ENCODE peak calls at places on chromosomes 7 and 10, in nine cellular contexts. P is tibial nerve, X is fibroblast of lung, H is A549, G is nephron progenitor cell, T is GM13977, W is Caco-2, N is fibroblast of the aortic adventitia, V is endodermal cell. E is an unnamed sample.

GRCh38 chr10:27884185-27884630 is 114.7 kb downstream of the ODAD2 start:
- DNase-seq in W (no peak), T (no peak), N (no peak), H (no peak), V (no peak), P (no peak), X (no peak), G (no peak), E (no peak)

GRCh38 chr7:94509879-94510581 is 421 bp downstream of the CASD1 start:
- DNase-seq in N (peak), H (peak), W (peak), G (peak), P (peak), V (peak), T (peak), X (peak), E (peak)

GRCh38 chr7:94384315-94384714 is 10.4 kb upstream of the COL1A2 start:
- DNase-seq in P (no peak), N (no peak), G (no peak), V (no peak), H (no peak), T (no peak), W (no peak), X (no peak), E (no peak)

GRCh38 chr10:119377905-119378736 is 164.4 kb downstream of the RGS10 start:
- DNase-seq in G (no peak), V (no peak), H (no peak), N (peak), P (no peak), T (no peak), X (no peak), W (no peak), E (no peak)

GRCh38 chr10:80136134-80136571 is 3.6 kb downstream of the PLAC9 start:
- DNase-seq in V (no peak), G (no peak), P (peak), H (no peak), X (peak), W (no peak), N (peak), T (no peak), E (peak)

GRCh38 chr7:5612695-5613094 is 168.8 kb downstream of the RNF216 start:
- DNase-seq in T (no peak), H (no peak), V (peak), N (no peak), G (no peak), W (no peak), P (no peak), X (no peak), E (no peak)

GRCh38 chr7:144036302-144036858 is 12.4 kb upstream of the OR2A5 start:
- DNase-seq in N (no peak), H (no peak), T (no peak), G (no peak), W (no peak), V (no peak), X (no peak), P (no peak), E (no peak)

GRCh38 chr10:88156341-88156740 is 292.9 kb downstream of the PTEN start:
- DNase-seq in V (no peak), P (no peak), W (no peak), G (no peak), H (no peak), X (peak), T (no peak), N (peak), E (peak)

GRCh38 chr7:1667566-1668485 is 2.3 kb upstream of the ELFN1 start:
- DNase-seq in P (no peak), H (no peak), T (no peak), V (peak), W (peak), N (no peak), X (no peak), G (peak), E (no peak)

GRCh38 chr7:36598056-36598675 is 126.1 kb downstream of the AOAH start:
- DNase-seq in V (peak), T (no peak), N (no peak), G (peak), W (no peak), X (peak), P (no peak), H (no peak), E (no peak)

GRCh38 chr7:46079421-46079820 is 158.3 kb upstream of the IGFBP3 start:
- DNase-seq in H (no peak), P (no peak), G (no peak), W (no peak), X (no peak), T (no peak), V (no peak), N (no peak), E (no peak)

GRCh38 chr7:138521837-138522461 is 61.9 kb downstream of the TRIM24 start:
- DNase-seq in W (no peak), H (no peak), V (no peak), N (no peak), P (no peak), X (no peak), G (no peak), T (no peak), E (no peak)

GRCh38 chr7:18495412-18496335 is at the start of gene HDAC9:
- DNase-seq in W (no peak), V (peak), X (peak), T (peak), P (no peak), H (no peak), G (peak), N (peak), E (peak)

GRCh38 chr7:93843260-93843659 is 47.3 kb downstream of the TFPI2 start:
- DNase-seq in V (no peak), G (no peak), N (peak), T (no peak), X (no peak), H (no peak), P (no peak), W (no peak), E (peak)

GRCh38 chr7:107659666-107660065 is 962 bp upstream of the SLC26A4 start:
- DNase-seq in N (peak), T (peak), H (no peak), W (no peak), G (no peak), V (no peak), X (peak), P (no peak), E (peak)

GRCh38 chr10:101060951-101061813 is 607 bp upstream of the KAZALD1 start:
- DNase-seq in T (peak), N (peak), V (peak), G (peak), W (peak), P (peak), X (peak), H (peak), E (peak)

GRCh38 chr10:112565434-112566053 is 118.5 kb downstream of the VTI1A start:
- DNase-seq in V (peak), X (peak), N (peak), W (peak), P (peak), T (peak), G (peak), H (peak), E (peak)

GRCh38 chr7:87853237-87853864 is 22.8 kb downstream of the SLC25A40 start:
- DNase-seq in N (peak), V (no peak), W (no peak), T (no peak), X (peak), G (no peak), H (no peak), P (no peak), E (peak)

GRCh38 chr10:18224626-18225445 is 84.6 kb downstream of the CACNB2 start:
- DNase-seq in P (peak), V (peak), X (peak), H (no peak), W (no peak), G (peak), T (no peak), N (peak), E (no peak)

GRCh38 chr10:22611425-22612111 is 102.8 kb downstream of the PIP4K2A start:
- DNase-seq in N (no peak), P (no peak), H (no peak), T (peak), X (no peak), V (no peak), W (no peak), G (no peak), E (no peak)

GRCh38 chr10:10804998-10805737 is 212.5 kb upstream of the CELF2 start:
- DNase-seq in P (no peak), X (no peak), H (no peak), W (peak), T (no peak), G (no peak), N (peak), V (no peak), E (peak)

GRCh38 chr7:27678617-27679260 is 16.1 kb upstream of the HIBADH start:
- DNase-seq in W (no peak), P (no peak), G (no peak), X (peak), N (no peak), H (no peak), V (no peak), T (no peak), E (peak)

GRCh38 chr7:22860337-22860736 is 37.7 kb upstream of the TOMM7 start:
- DNase-seq in W (no peak), V (peak), N (peak), T (no peak), X (no peak), P (no peak), H (no peak), G (no peak), E (no peak)

GRCh38 chr7:95276114-95276513 is 48.2 kb downstream of the PON1 start:
- DNase-seq in P (no peak), H (no peak), W (no peak), X (no peak), N (no peak), G (no peak), V (no peak), T (no peak), E (no peak)

GRCh38 chr7:27434729-27435400 is 192.3 kb downstream of the EVX1 start:
- DNase-seq in W (no peak), X (peak), P (no peak), N (no peak), H (no peak), V (peak), G (no peak), T (no peak), E (no peak)

GRCh38 chr10:25080880-25081581 is 64.6 kb downstream of the THNSL1 start:
- DNase-seq in T (peak), G (peak), N (peak), W (peak), V (peak), H (peak), P (peak), X (peak), E (peak)

GRCh38 chr10:74081192-74081803 is 69.3 kb downstream of the AP3M1 start:
- DNase-seq in V (peak), W (peak), P (peak), G (peak), H (peak), X (peak), N (peak), T (peak), E (peak)

GRCh38 chr7:27723086-27723485 is 16.9 kb upstream of the TAX1BP1 start:
- DNase-seq in P (no peak), H (no peak), T (no peak), V (no peak), X (no peak), G (no peak), W (no peak), N (no peak), E (no peak)

GRCh38 chr7:28988818-28989595 is 30.9 kb upstream of the TRIL start:
- DNase-seq in X (peak), H (no peak), T (no peak), G (no peak), W (no peak), V (no peak), N (peak), P (peak), E (peak)

GRCh38 chr10:97827778-97828291 is 21.8 kb upstream of the GOLGA7B start:
- DNase-seq in P (no peak), G (no peak), N (peak), V (no peak), W (no peak), T (no peak), H (no peak), X (no peak), E (peak)

GRCh38 chr7:1026721-1027151 is 17.6 kb upstream of the GPR146 start:
- DNase-seq in W (no peak), T (peak), X (no peak), P (no peak), H (no peak), G (no peak), V (no peak), N (no peak), E (no peak)

GRCh38 chr7:80434043-80434442 is 77.8 kb downstream of the GNAT3 start:
- DNase-seq in X (no peak), P (no peak), H (no peak), G (no peak), W (no peak), T (no peak), V (no peak), N (no peak), E (no peak)

GRCh38 chr7:70489808-70490207 is 642.1 kb upstream of the GALNT17 start:
- DNase-seq in W (no peak), T (no peak), G (no peak), P (peak), H (no peak), X (no peak), V (no peak), N (peak), E (no peak)

GRCh38 chr7:70494225-70494877 is 637.6 kb upstream of the GALNT17 start:
- DNase-seq in H (no peak), T (no peak), P (no peak), X (no peak), V (peak), W (no peak), N (peak), G (no peak), E (no peak)

GRCh38 chr7:70487526-70488285 is 644.2 kb upstream of the GALNT17 start:
- DNase-seq in P (no peak), G (no peak), X (no peak), H (no peak), T (no peak), N (no peak), W (no peak), V (no peak), E (no peak)

GRCh38 chr7:70494977-70495376 is 637.0 kb upstream of the GALNT17 start:
- DNase-seq in P (no peak), G (no peak), H (no peak), V (no peak), X (no peak), N (no peak), T (no peak), W (no peak), E (no peak)

GRCh38 chr7:70492641-70493040 is 639.3 kb upstream of the GALNT17 start:
- DNase-seq in H (no peak), V (no peak), G (no peak), N (no peak), X (no peak), T (no peak), P (no peak), W (no peak), E (no peak)
- TF ChIP-seq CTCF in H (no peak), V (peak), G (no peak), N (no peak), X (no peak), T (no peak), P (no peak), W (no peak), E (no peak)

GRCh38 chr7:111212857-111213523 is 122.1 kb downstream of the LRRN3 start:
- DNase-seq in G (no peak), H (no peak), P (no peak), W (no peak), V (no peak), X (no peak), T (no peak), N (no peak), E (no peak)
- TF ChIP-seq CTCF in G (no peak), H (no peak), P (no peak), W (no peak), V (no peak), X (no peak), T (no peak), N (no peak), E (no peak)

DNA sequence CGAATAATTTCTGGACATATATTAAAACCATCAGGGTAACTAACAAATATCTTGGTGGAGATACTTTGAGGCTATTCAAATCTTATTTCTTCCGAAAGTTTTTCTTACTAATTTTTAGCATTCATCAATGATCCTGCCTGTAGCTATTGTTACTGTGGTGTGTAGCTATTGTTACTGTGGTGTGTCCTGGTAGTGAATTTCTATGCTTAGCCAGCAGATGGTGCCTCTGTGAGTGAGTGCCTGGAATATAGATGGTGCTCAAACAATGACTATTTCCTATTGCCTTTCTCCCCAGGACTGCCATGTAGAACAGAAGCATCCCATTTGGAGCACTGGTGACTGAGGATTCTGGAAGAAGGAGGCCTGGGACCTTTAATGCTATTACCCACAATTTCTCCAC is 245.7 kb downstream of the CCSER2 start:
- DNase-seq in H (no peak), V (no peak), W (no peak), G (no peak), N (no peak), X (no peak), P (no peak), T (no peak), E (no peak)
- TF ChIP-seq CTCF in H (no peak), V (peak), W (peak), G (no peak), N (no peak), X (no peak), P (no peak), T (no peak), E (peak)

GRCh38 chr10:129971381-129972144 is 7.5 kb upstream of the EBF3 start:
- DNase-seq in T (peak), V (peak), G (peak), N (peak), W (no peak), P (no peak), X (peak), H (peak), E (no peak)
- TF ChIP-seq CTCF in T (peak), V (peak), G (no peak), N (peak), W (peak), P (peak), X (no peak), H (peak), E (peak)

GRCh38 chr10:5666324-5667220 is at the start of gene ASB13:
- DNase-seq in T (peak), G (peak), P (no peak), V (peak), X (peak), W (peak), H (peak), N (peak), E (no peak)
- TF ChIP-seq CTCF in T (no peak), G (no peak), P (no peak), V (peak), X (no peak), W (no peak), H (no peak), N (no peak), E (no peak)

GRCh38 chr7:146067880-146068279 is 48.7 kb upstream of the CNTNAP2 start:
- DNase-seq in T (no peak), X (no peak), P (no peak), N (no peak), H (no peak), W (no peak), G (no peak), V (no peak), E (no peak)
- TF ChIP-seq CTCF in T (no peak), X (no peak), P (no peak), N (no peak), H (no peak), W (no peak), G (no peak), V (no peak), E (no peak)

DNA sequence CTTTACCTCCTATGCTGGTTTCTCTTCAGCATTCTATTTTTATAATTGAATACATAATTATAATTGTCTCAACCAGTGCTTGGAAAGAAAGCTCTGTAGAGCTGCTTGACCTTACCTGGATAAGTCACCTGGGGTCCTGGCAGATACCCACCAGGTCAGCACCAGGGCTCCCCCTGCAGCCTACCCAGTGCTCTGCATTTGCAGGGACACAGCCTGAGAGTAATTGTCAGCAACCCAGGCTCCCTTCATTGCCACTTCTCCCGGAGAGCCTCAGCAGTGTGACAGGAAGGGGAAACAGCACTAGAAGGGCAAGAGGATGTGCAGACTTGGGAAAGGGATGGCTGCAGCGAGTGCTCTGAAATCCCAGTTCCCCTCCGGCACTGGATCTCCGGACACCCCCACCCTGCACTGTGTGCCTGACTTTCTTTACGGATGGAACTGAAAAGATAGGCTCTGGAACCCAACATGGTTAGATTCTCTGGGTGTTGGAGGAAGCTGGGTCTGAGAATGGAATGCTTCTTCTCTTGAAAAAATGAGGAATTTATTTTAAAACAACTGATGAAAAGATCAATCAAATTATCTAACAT is 11.4 kb upstream of the PAX4 start:
- DNase-seq in G (peak), N (no peak), V (peak), X (no peak), P (no peak), T (peak), H (peak), W (peak), E (no peak)
- TF ChIP-seq CTCF in G (peak), N (peak), V (peak), X (peak), P (no peak), T (peak), H (peak), W (peak), E (peak)

E was measured in HFFc6.